ENCODE peak calls at places on chromosomes 1 and 21, in six cellular contexts. One of them, this sample, is unnamed.
A peak's percentile ranks its signal among the peaks of the same experiment; 100 is the strongest.

GRCh38 chr1:43554444-43554992 is 23.8 kb downstream of the PTPRF start:
- DNase-seq in right cardiac atrium: no peak
- DNase-seq in IMR-90: peak; percentile 50
- DNase-seq in PC-3: peak; percentile 62
- DNase-seq in naive thymus-derived CD4-positive, alpha-beta T cell: no peak
- DNase-seq in neuronal stem cell: no peak
- DNase-seq in this sample: no peak

GRCh38 chr1:7421471-7422075 is 349.5 kb upstream of the VAMP3 start:
- DNase-seq in right cardiac atrium: no peak
- DNase-seq in IMR-90: no peak
- DNase-seq in PC-3: no peak
- DNase-seq in naive thymus-derived CD4-positive, alpha-beta T cell: no peak
- DNase-seq in neuronal stem cell: no peak
- DNase-seq in this sample: no peak

GRCh38 chr21:35046880-35047229 is 2.2 kb downstream of the RUNX1 start:
- DNase-seq in right cardiac atrium: no peak
- DNase-seq in IMR-90: no peak
- DNase-seq in PC-3: no peak
- DNase-seq in naive thymus-derived CD4-positive, alpha-beta T cell: no peak
- DNase-seq in neuronal stem cell: no peak
- DNase-seq in this sample: no peak

GRCh38 chr21:31141389-31142021 is 103.2 kb upstream of the KRTAP19-8 start:
- DNase-seq in right cardiac atrium: no peak
- DNase-seq in IMR-90: no peak
- DNase-seq in PC-3: no peak
- DNase-seq in naive thymus-derived CD4-positive, alpha-beta T cell: no peak
- DNase-seq in neuronal stem cell: no peak
- DNase-seq in this sample: no peak

GRCh38 chr1:72284398-72285073 is 2.2 kb upstream of the NEGR1 start:
- DNase-seq in right cardiac atrium: peak; percentile 64
- DNase-seq in IMR-90: peak; percentile 96
- DNase-seq in PC-3: peak; percentile 97
- DNase-seq in naive thymus-derived CD4-positive, alpha-beta T cell: peak; percentile 21
- DNase-seq in neuronal stem cell: peak; percentile 59
- DNase-seq in this sample: peak; percentile 22

GRCh38 chr1:62687421-62687902 is 724 bp downstream of the DOCK7 start:
- DNase-seq in right cardiac atrium: peak; percentile 75
- DNase-seq in IMR-90: peak; percentile 43
- DNase-seq in PC-3: peak; percentile 42
- DNase-seq in naive thymus-derived CD4-positive, alpha-beta T cell: peak; percentile 45
- DNase-seq in neuronal stem cell: peak; percentile 54
- DNase-seq in this sample: peak; percentile 47

GRCh38 chr1:7642781-7643180 is 128.3 kb upstream of the VAMP3 start:
- DNase-seq in right cardiac atrium: peak; percentile 39
- DNase-seq in IMR-90: peak; percentile 14
- DNase-seq in PC-3: no peak
- DNase-seq in naive thymus-derived CD4-positive, alpha-beta T cell: no peak
- DNase-seq in neuronal stem cell: no peak
- DNase-seq in this sample: no peak

GRCh38 chr1:6906783-6907182 is 121.5 kb downstream of the CAMTA1 start:
- DNase-seq in right cardiac atrium: no peak
- DNase-seq in IMR-90: no peak
- DNase-seq in PC-3: no peak
- DNase-seq in naive thymus-derived CD4-positive, alpha-beta T cell: no peak
- DNase-seq in neuronal stem cell: no peak
- DNase-seq in this sample: no peak

GRCh38 chr1:241591317-241591716 is 48.9 kb downstream of the CHML start:
- DNase-seq in right cardiac atrium: no peak
- DNase-seq in IMR-90: peak; percentile 86
- DNase-seq in PC-3: peak; percentile 99
- DNase-seq in naive thymus-derived CD4-positive, alpha-beta T cell: no peak
- DNase-seq in neuronal stem cell: no peak
- DNase-seq in this sample: no peak

GRCh38 chr1:30906631-30907389 is 1.7 kb downstream of the SDC3 start:
- DNase-seq in right cardiac atrium: peak; percentile 35
- DNase-seq in IMR-90: no peak
- DNase-seq in PC-3: no peak
- DNase-seq in naive thymus-derived CD4-positive, alpha-beta T cell: no peak
- DNase-seq in neuronal stem cell: no peak
- DNase-seq in this sample: no peak

GRCh38 chr1:240337795-240338194 is 246.1 kb downstream of the FMN2 start:
- DNase-seq in right cardiac atrium: no peak
- DNase-seq in IMR-90: peak; percentile 86
- DNase-seq in PC-3: no peak
- DNase-seq in naive thymus-derived CD4-positive, alpha-beta T cell: no peak
- DNase-seq in neuronal stem cell: no peak
- DNase-seq in this sample: no peak

GRCh38 chr1:67937651-67938050 is 104.4 kb upstream of the GNG12 start:
- DNase-seq in right cardiac atrium: peak; percentile 48
- DNase-seq in IMR-90: peak; percentile 73
- DNase-seq in PC-3: no peak
- DNase-seq in naive thymus-derived CD4-positive, alpha-beta T cell: no peak
- DNase-seq in neuronal stem cell: no peak
- DNase-seq in this sample: no peak

GRCh38 chr1:12454406-12455391 is 163.3 kb downstream of the DHRS3 start:
- DNase-seq in right cardiac atrium: peak; percentile 74
- DNase-seq in IMR-90: peak; percentile 34
- DNase-seq in PC-3: peak; percentile 57
- DNase-seq in naive thymus-derived CD4-positive, alpha-beta T cell: no peak
- DNase-seq in neuronal stem cell: no peak
- DNase-seq in this sample: no peak

GRCh38 chr21:33478858-33479678 is 706 bp downstream of the TMEM50B start:
- DNase-seq in right cardiac atrium: peak; percentile 76
- DNase-seq in IMR-90: peak; percentile 17
- DNase-seq in PC-3: peak; percentile 33
- DNase-seq in naive thymus-derived CD4-positive, alpha-beta T cell: peak; percentile 58
- DNase-seq in neuronal stem cell: peak; percentile 33
- DNase-seq in this sample: peak; percentile 47

GRCh38 chr1:89763649-89763986 is 57.2 kb upstream of the LRRC8D start:
- DNase-seq in right cardiac atrium: no peak
- DNase-seq in IMR-90: no peak
- DNase-seq in PC-3: peak; percentile 9
- DNase-seq in naive thymus-derived CD4-positive, alpha-beta T cell: no peak
- DNase-seq in neuronal stem cell: no peak
- DNase-seq in this sample: no peak

GRCh38 chr1:31707711-31708110 is 3.9 kb upstream of the COL16A1 start:
- DNase-seq in right cardiac atrium: no peak
- DNase-seq in IMR-90: peak; percentile 80
- DNase-seq in PC-3: peak; percentile 35
- DNase-seq in naive thymus-derived CD4-positive, alpha-beta T cell: no peak
- DNase-seq in neuronal stem cell: no peak
- DNase-seq in this sample: no peak

GRCh38 chr1:234244482-234244881 is 128.8 kb upstream of the COA6 start:
- DNase-seq in right cardiac atrium: no peak
- DNase-seq in IMR-90: no peak
- DNase-seq in PC-3: no peak
- DNase-seq in naive thymus-derived CD4-positive, alpha-beta T cell: no peak
- DNase-seq in neuronal stem cell: no peak
- DNase-seq in this sample: no peak

GRCh38 chr1:228279011-228279721 is 71.3 kb downstream of the OBSCN start:
- DNase-seq in right cardiac atrium: peak; percentile 53
- DNase-seq in IMR-90: no peak
- DNase-seq in PC-3: no peak
- DNase-seq in naive thymus-derived CD4-positive, alpha-beta T cell: no peak
- DNase-seq in neuronal stem cell: no peak
- DNase-seq in this sample: no peak

GRCh38 chr1:168709407-168709891 is 19.6 kb downstream of the DPT start:
- DNase-seq in right cardiac atrium: no peak
- DNase-seq in IMR-90: peak; percentile 4
- DNase-seq in PC-3: no peak
- DNase-seq in naive thymus-derived CD4-positive, alpha-beta T cell: no peak
- DNase-seq in neuronal stem cell: no peak
- DNase-seq in this sample: peak; percentile 54

GRCh38 chr1:156499703-156500577 is 635 bp downstream of the MEF2D start:
- DNase-seq in right cardiac atrium: peak; percentile 88
- DNase-seq in IMR-90: peak; percentile 46
- DNase-seq in PC-3: no peak
- DNase-seq in naive thymus-derived CD4-positive, alpha-beta T cell: peak; percentile 32
- DNase-seq in neuronal stem cell: no peak
- DNase-seq in this sample: peak; percentile 73

GRCh38 chr1:235892080-235892670 is 25.5 kb upstream of the LYST start:
- DNase-seq in right cardiac atrium: no peak
- DNase-seq in IMR-90: no peak
- DNase-seq in PC-3: no peak
- DNase-seq in naive thymus-derived CD4-positive, alpha-beta T cell: no peak
- DNase-seq in neuronal stem cell: no peak
- DNase-seq in this sample: no peak

GRCh38 chr1:187413770-187414169 is 585.0 kb downstream of the PLA2G4A start:
- DNase-seq in right cardiac atrium: no peak
- DNase-seq in IMR-90: peak; percentile 34
- DNase-seq in PC-3: peak; percentile 29
- DNase-seq in naive thymus-derived CD4-positive, alpha-beta T cell: no peak
- DNase-seq in neuronal stem cell: no peak
- DNase-seq in this sample: no peak

GRCh38 chr1:60108223-60108622 is 34.7 kb upstream of the C1orf87 start:
- DNase-seq in right cardiac atrium: no peak
- DNase-seq in IMR-90: no peak
- DNase-seq in PC-3: no peak
- DNase-seq in naive thymus-derived CD4-positive, alpha-beta T cell: no peak
- DNase-seq in neuronal stem cell: no peak
- DNase-seq in this sample: no peak

GRCh38 chr1:51956528-51957509 is 33.7 kb downstream of the RAB3B start:
- DNase-seq in right cardiac atrium: no peak
- DNase-seq in IMR-90: peak; percentile 67
- DNase-seq in PC-3: no peak
- DNase-seq in naive thymus-derived CD4-positive, alpha-beta T cell: no peak
- DNase-seq in neuronal stem cell: no peak
- DNase-seq in this sample: no peak

GRCh38 chr1:222583079-222583478 is 6.7 kb downstream of the TAF1A start:
- DNase-seq in right cardiac atrium: no peak
- DNase-seq in IMR-90: no peak
- DNase-seq in PC-3: no peak
- DNase-seq in naive thymus-derived CD4-positive, alpha-beta T cell: no peak
- DNase-seq in neuronal stem cell: no peak
- DNase-seq in this sample: no peak

GRCh38 chr1:67760030-67760821 is 73.0 kb downstream of the GNG12 start:
- DNase-seq in right cardiac atrium: peak; percentile 66
- DNase-seq in IMR-90: peak; percentile 86
- DNase-seq in PC-3: peak; percentile 85
- DNase-seq in naive thymus-derived CD4-positive, alpha-beta T cell: peak; percentile 60
- DNase-seq in neuronal stem cell: peak; percentile 57
- DNase-seq in this sample: peak; percentile 85

GRCh38 chr1:77888071-77888428 is 374 bp upstream of the NEXN start:
- DNase-seq in right cardiac atrium: no peak
- DNase-seq in IMR-90: peak; percentile 74
- DNase-seq in PC-3: peak; percentile 25
- DNase-seq in naive thymus-derived CD4-positive, alpha-beta T cell: no peak
- DNase-seq in neuronal stem cell: no peak
- DNase-seq in this sample: no peak

GRCh38 chr1:161206411-161207140 is 4.4 kb downstream of the NDUFS2 start:
- DNase-seq in right cardiac atrium: no peak
- DNase-seq in IMR-90: peak; percentile 71
- DNase-seq in PC-3: no peak
- DNase-seq in naive thymus-derived CD4-positive, alpha-beta T cell: no peak
- DNase-seq in neuronal stem cell: no peak
- DNase-seq in this sample: no peak

GRCh38 chr1:151403612-151404011 is 4.2 kb downstream of the PSMB4 start:
- DNase-seq in right cardiac atrium: no peak
- DNase-seq in IMR-90: no peak
- DNase-seq in PC-3: no peak
- DNase-seq in naive thymus-derived CD4-positive, alpha-beta T cell: no peak
- DNase-seq in neuronal stem cell: no peak
- DNase-seq in this sample: no peak
- H3K27ac ChIP-seq in right cardiac atrium: no peak overlapping the region
- H3K27ac ChIP-seq in IMR-90: no peak overlapping the region
- H3K27ac ChIP-seq in PC-3: no peak overlapping the region
- H3K27ac ChIP-seq in naive thymus-derived CD4-positive, alpha-beta T cell: no peak overlapping the region
- H3K27ac ChIP-seq in neuronal stem cell: no peak overlapping the region
- H3K27ac ChIP-seq in this sample: no peak overlapping the region

GRCh38 chr1:229378586-229379442 is 36.0 kb upstream of the CCSAP start:
- DNase-seq in right cardiac atrium: no peak
- DNase-seq in IMR-90: no peak
- DNase-seq in PC-3: no peak
- DNase-seq in naive thymus-derived CD4-positive, alpha-beta T cell: no peak
- DNase-seq in neuronal stem cell: no peak
- DNase-seq in this sample: no peak
- H3K4me1 ChIP-seq in right cardiac atrium: no peaks in the 10 kb centered on the region
- H3K4me1 ChIP-seq in IMR-90: no peaks in the 10 kb centered on the region
- H3K4me1 ChIP-seq in PC-3: no peaks in the 10 kb centered on the region
- H3K4me1 ChIP-seq in naive thymus-derived CD4-positive, alpha-beta T cell: no peaks in the 10 kb centered on the region
- H3K4me1 ChIP-seq in neuronal stem cell: peaks cover 9% of the 10 kb centered on the region
- H3K4me1 ChIP-seq in this sample: no peaks in the 10 kb centered on the region

GRCh38 chr21:38996355-38996754 is 186.9 kb downstream of the PSMG1 start:
- DNase-seq in right cardiac atrium: no peak
- DNase-seq in IMR-90: no peak
- DNase-seq in PC-3: no peak
- DNase-seq in naive thymus-derived CD4-positive, alpha-beta T cell: no peak
- DNase-seq in neuronal stem cell: no peak
- DNase-seq in this sample: no peak

GRCh38 chr21:38994014-38994413 is 188.3 kb downstream of the ETS2 start:
- DNase-seq in right cardiac atrium: no peak
- DNase-seq in IMR-90: no peak
- DNase-seq in PC-3: no peak
- DNase-seq in naive thymus-derived CD4-positive, alpha-beta T cell: no peak
- DNase-seq in neuronal stem cell: no peak
- DNase-seq in this sample: no peak

GRCh38 chr21:38993561-38993960 is 187.8 kb downstream of the ETS2 start:
- DNase-seq in right cardiac atrium: peak; percentile 73
- DNase-seq in IMR-90: peak; percentile 92
- DNase-seq in PC-3: peak; percentile 94
- DNase-seq in naive thymus-derived CD4-positive, alpha-beta T cell: no peak
- DNase-seq in neuronal stem cell: no peak
- DNase-seq in this sample: peak; percentile 52

GRCh38 chr21:38995755-38996154 is 187.5 kb downstream of the PSMG1 start:
- DNase-seq in right cardiac atrium: no peak
- DNase-seq in IMR-90: no peak
- DNase-seq in PC-3: no peak
- DNase-seq in naive thymus-derived CD4-positive, alpha-beta T cell: no peak
- DNase-seq in neuronal stem cell: no peak
- DNase-seq in this sample: peak; percentile 68

DNA sequence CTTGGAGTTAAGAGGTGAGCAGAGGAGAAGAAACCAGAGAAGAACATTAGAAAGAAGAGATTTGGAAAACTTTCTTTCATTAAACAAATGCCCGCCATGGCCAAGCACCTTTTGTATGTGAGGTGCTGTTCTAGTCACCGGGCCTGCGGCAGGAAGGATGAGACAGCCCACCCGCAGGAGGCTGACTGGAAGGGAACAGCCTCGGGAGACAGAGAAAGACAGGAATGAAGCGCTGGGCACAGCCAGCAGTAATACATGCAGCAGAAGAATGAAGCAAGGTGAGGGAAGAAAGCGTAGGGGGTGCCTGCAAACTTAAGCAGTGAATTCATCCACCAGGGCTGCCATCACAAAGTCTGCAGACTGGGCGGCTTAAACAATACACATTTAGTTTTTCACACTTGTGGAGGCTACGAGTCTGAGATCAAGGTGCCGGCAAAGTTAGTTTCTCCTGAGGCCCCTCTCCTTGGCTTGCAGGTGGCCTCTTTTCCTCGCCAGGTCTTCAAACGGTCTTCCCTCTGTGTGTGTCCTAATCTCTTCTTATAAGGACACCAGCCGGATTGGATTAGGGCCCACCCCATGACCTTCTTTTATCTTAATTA is 188.1 kb downstream of the PSMG1 start:
- DNase-seq in right cardiac atrium: no peak
- DNase-seq in IMR-90: no peak
- DNase-seq in PC-3: no peak
- DNase-seq in naive thymus-derived CD4-positive, alpha-beta T cell: no peak
- DNase-seq in neuronal stem cell: no peak
- DNase-seq in this sample: no peak
- H3K27ac ChIP-seq in right cardiac atrium: no peak overlapping the region
- H3K27ac ChIP-seq in IMR-90: no peak overlapping the region
- H3K27ac ChIP-seq in PC-3: no peak overlapping the region
- H3K27ac ChIP-seq in naive thymus-derived CD4-positive, alpha-beta T cell: no peak overlapping the region
- H3K27ac ChIP-seq in neuronal stem cell: no peak overlapping the region
- H3K27ac ChIP-seq in this sample: no peak overlapping the region

GRCh38 chr1:205523261-205523890 is 18.9 kb downstream of the CDK18 start:
- DNase-seq in right cardiac atrium: no peak
- DNase-seq in IMR-90: no peak
- DNase-seq in PC-3: no peak
- DNase-seq in naive thymus-derived CD4-positive, alpha-beta T cell: no peak
- DNase-seq in neuronal stem cell: no peak
- DNase-seq in this sample: no peak
- H3K4me1 ChIP-seq in right cardiac atrium: peaks cover 11% of the 10 kb centered on the region
- H3K4me1 ChIP-seq in IMR-90: peaks cover 3% of the 10 kb centered on the region
- H3K4me1 ChIP-seq in PC-3: peaks cover 5% of the 10 kb centered on the region
- H3K4me1 ChIP-seq in naive thymus-derived CD4-positive, alpha-beta T cell: no peaks in the 10 kb centered on the region
- H3K4me1 ChIP-seq in neuronal stem cell: peaks cover 18% of the 10 kb centered on the region
- H3K4me1 ChIP-seq in this sample: peaks cover 7% of the 10 kb centered on the region

This sample was measured in colonic mucosa.